ENCODE peak calls at places on chromosome 1, in five cellular contexts. R is stimulated activated CD4-positive, alpha-beta T cell treated with anti-CD3 and anti-CD28 coated beads, Interleukin-2, amount 100 ng/mL, for 48 hours; V is left cardiac atrium; A is HTR-8/SVneo; L is GM10248. J is an unnamed sample.

GRCh38 chr1:230540416-230540815 is 101.9 kb upstream of the COG2 start:
- DNase-seq in R (no peak), V (no peak), A (no peak), L (no peak), J (no peak)

GRCh38 chr1:89350298-89350697 is 13.6 kb upstream of the GBP6 start:
- DNase-seq in R (no peak), V (no peak), A (no peak), L (no peak), J (no peak)

GRCh38 chr1:25080294-25081209 is 150.5 kb upstream of the RUNX3 start:
- DNase-seq in R (no peak), V (no peak), A (no peak), L (no peak), J (no peak)

GRCh38 chr1:235329139-235329808 is 904 bp downstream of the GGPS1 start:
- DNase-seq in R (peak), V (peak), A (no peak), L (peak), J (no peak)

GRCh38 chr1:90725961-90726715 is 9.0 kb upstream of the BARHL2 start:
- DNase-seq in R (no peak), V (no peak), A (no peak), L (no peak), J (peak)

GRCh38 chr1:92536593-92537332 is 50.0 kb upstream of the GFI1 start:
- DNase-seq in R (no peak), V (no peak), A (no peak), L (peak), J (no peak)

GRCh38 chr1:109478806-109479205 is 4.9 kb upstream of the ATXN7L2 start:
- DNase-seq in R (no peak), V (no peak), A (no peak), L (no peak), J (no peak)

GRCh38 chr1:63004868-63005267 is 220.9 kb downstream of the ATG4C start:
- DNase-seq in R (no peak), V (no peak), A (peak), L (peak), J (no peak)

GRCh38 chr1:206521694-206522402 is 14.5 kb downstream of the RASSF5 start:
- DNase-seq in R (no peak), V (no peak), A (no peak), L (no peak), J (no peak)

GRCh38 chr1:207672525-207673130 is 27.7 kb downstream of the CR1L start:
- DNase-seq in R (no peak), V (no peak), A (peak), L (peak), J (peak)

GRCh38 chr1:221575605-221576004 is 166.3 kb downstream of the DUSP10 start:
- DNase-seq in R (no peak), V (no peak), A (no peak), L (no peak), J (no peak)

GRCh38 chr1:153028771-153029170 is 2.2 kb upstream of the SPRR1B start:
- DNase-seq in R (no peak), V (no peak), A (no peak), L (no peak), J (no peak)

GRCh38 chr1:79603862-79604261 is 597.3 kb upstream of the ADGRL4 start:
- DNase-seq in R (no peak), V (no peak), A (no peak), L (no peak), J (no peak)

GRCh38 chr1:107477233-107477632 is 336.4 kb downstream of the NTNG1 start:
- DNase-seq in R (no peak), V (no peak), A (no peak), L (no peak), J (no peak)

J was measured in G401.